ENCODE peak calls at places on chromosomes 16 and 17, in eight cellular contexts. G is transverse colon, O is psoas muscle, Q is spleen, H is testis, B is cardiac fibroblast, C is GM12865, N is hepatocyte. X is an unnamed sample.

GRCh38 chr16:50173318-50173717 is 20.2 kb downstream of the TENT4B start:
- DNase-seq in B (peak), Q (no peak), G (no peak), O (no peak), H (no peak), C (no peak), N (no peak), X (no peak)

GRCh38 chr17:74960739-74961342 is 11.7 kb downstream of the HID1 start:
- DNase-seq in Q (no peak), B (peak), H (no peak), N (peak), C (peak), G (peak), O (no peak), X (peak)

GRCh38 chr17:50047488-50048126 is 8.3 kb upstream of the ITGA3 start:
- DNase-seq in N (no peak), C (no peak), H (no peak), Q (no peak), G (no peak), B (peak), O (peak), X (no peak)

GRCh38 chr16:14119799-14120198 is 48.7 kb downstream of the MRTFB start:
- DNase-seq in B (no peak), C (no peak), G (no peak), O (no peak), N (no peak), Q (no peak), H (no peak), X (no peak)

GRCh38 chr17:4858880-4859260 is 25.7 kb downstream of the MINK1 start:
- DNase-seq in N (no peak), G (peak), C (no peak), Q (no peak), B (peak), H (no peak), O (peak), X (peak)

GRCh38 chr16:2092866-2093265 is 42.8 kb downstream of the PKD1 start:
- DNase-seq in O (no peak), G (no peak), B (no peak), C (no peak), Q (no peak), H (no peak), N (peak), X (no peak)

GRCh38 chr16:72736074-72736473 is 311.9 kb downstream of the ZFHX3 start:
- DNase-seq in N (no peak), H (no peak), Q (no peak), C (no peak), G (no peak), O (no peak), B (no peak), X (no peak)

GRCh38 chr16:68951991-68952877 is 108.9 kb downstream of the TANGO6 start:
- DNase-seq in H (no peak), N (no peak), B (peak), C (no peak), G (no peak), O (no peak), Q (no peak), X (peak)

GRCh38 chr17:80219013-80219776 is 938 bp downstream of the SGSH start:
- DNase-seq in G (peak), B (peak), O (peak), C (peak), N (peak), Q (peak), H (peak), X (peak)

GRCh38 chr16:72419638-72420037 is 247.7 kb upstream of the PMFBP1 start:
- DNase-seq in O (no peak), G (no peak), C (no peak), N (no peak), B (no peak), Q (no peak), H (no peak), X (no peak)

GRCh38 chr16:30934827-30935557 is 11.6 kb downstream of the FBXL19 start:
- DNase-seq in H (peak), N (peak), Q (no peak), G (peak), B (peak), C (peak), O (peak), X (peak)

GRCh38 chr16:83715217-83715920 is 92.4 kb upstream of the HSBP1 start:
- DNase-seq in B (no peak), G (no peak), C (no peak), N (no peak), Q (no peak), O (peak), H (no peak), X (peak)

GRCh38 chr17:80487511-80487910 is 11.1 kb upstream of the NPTX1 start:
- DNase-seq in C (no peak), Q (no peak), N (no peak), O (peak), B (no peak), H (no peak), G (no peak), X (no peak)

GRCh38 chr17:52147431-52147830 is 11.1 kb downstream of the CA10 start:
- DNase-seq in C (peak), B (no peak), O (no peak), G (no peak), N (no peak), Q (no peak), H (no peak), X (no peak)

GRCh38 chr17:20156196-20157077 is 147.3 kb downstream of the SPECC1 start:
- DNase-seq in G (peak), C (peak), N (peak), O (peak), B (peak), Q (peak), H (peak), X (peak)

GRCh38 chr17:3993493-3994220 is 29.4 kb upstream of the ATP2A3 start:
- DNase-seq in C (peak), H (no peak), B (no peak), O (peak), Q (no peak), G (no peak), N (no peak), X (peak)

GRCh38 chr17:2792541-2793169 is 3.6 kb upstream of the RAP1GAP2 start:
- DNase-seq in H (no peak), Q (peak), O (no peak), B (no peak), C (peak), N (no peak), G (no peak), X (no peak)

GRCh38 chr16:68144008-68144407 is 58.8 kb downstream of the NFATC3 start:
- DNase-seq in O (no peak), H (no peak), G (no peak), Q (no peak), N (no peak), C (no peak), B (no peak), X (no peak)

GRCh38 chr16:78198299-78198698 is 98.8 kb downstream of the WWOX start:
- DNase-seq in B (no peak), O (no peak), G (no peak), C (no peak), N (no peak), Q (no peak), H (no peak), X (no peak)

GRCh38 chr16:3664187-3664896 is 9.9 kb downstream of the DNASE1 start:
- DNase-seq in H (no peak), N (no peak), G (no peak), B (no peak), O (peak), C (peak), Q (no peak), X (no peak)

GRCh38 chr17:41894791-41895331 is 23.9 kb downstream of the ACLY start:
- DNase-seq in B (peak), C (no peak), H (no peak), N (no peak), O (peak), G (no peak), Q (no peak), X (peak)

GRCh38 chr16:86662740-86663139 is 84.4 kb downstream of the FOXL1 start:
- DNase-seq in C (no peak), H (no peak), G (no peak), Q (no peak), O (peak), N (no peak), B (no peak), X (no peak)

GRCh38 chr16:86665319-86665675 is 86.9 kb downstream of the FOXL1 start:
- DNase-seq in Q (no peak), O (no peak), H (no peak), B (peak), N (no peak), C (no peak), G (no peak), X (peak)

GRCh38 chr16:86665929-86666328 is 87.6 kb downstream of the FOXL1 start:
- DNase-seq in H (no peak), Q (no peak), O (no peak), C (no peak), G (no peak), N (no peak), B (no peak), X (no peak)

GRCh38 chr16:86663691-86664517 is 85.6 kb downstream of the FOXL1 start:
- DNase-seq in O (no peak), G (no peak), C (no peak), B (peak), N (no peak), Q (no peak), H (no peak), X (peak)

DNA sequence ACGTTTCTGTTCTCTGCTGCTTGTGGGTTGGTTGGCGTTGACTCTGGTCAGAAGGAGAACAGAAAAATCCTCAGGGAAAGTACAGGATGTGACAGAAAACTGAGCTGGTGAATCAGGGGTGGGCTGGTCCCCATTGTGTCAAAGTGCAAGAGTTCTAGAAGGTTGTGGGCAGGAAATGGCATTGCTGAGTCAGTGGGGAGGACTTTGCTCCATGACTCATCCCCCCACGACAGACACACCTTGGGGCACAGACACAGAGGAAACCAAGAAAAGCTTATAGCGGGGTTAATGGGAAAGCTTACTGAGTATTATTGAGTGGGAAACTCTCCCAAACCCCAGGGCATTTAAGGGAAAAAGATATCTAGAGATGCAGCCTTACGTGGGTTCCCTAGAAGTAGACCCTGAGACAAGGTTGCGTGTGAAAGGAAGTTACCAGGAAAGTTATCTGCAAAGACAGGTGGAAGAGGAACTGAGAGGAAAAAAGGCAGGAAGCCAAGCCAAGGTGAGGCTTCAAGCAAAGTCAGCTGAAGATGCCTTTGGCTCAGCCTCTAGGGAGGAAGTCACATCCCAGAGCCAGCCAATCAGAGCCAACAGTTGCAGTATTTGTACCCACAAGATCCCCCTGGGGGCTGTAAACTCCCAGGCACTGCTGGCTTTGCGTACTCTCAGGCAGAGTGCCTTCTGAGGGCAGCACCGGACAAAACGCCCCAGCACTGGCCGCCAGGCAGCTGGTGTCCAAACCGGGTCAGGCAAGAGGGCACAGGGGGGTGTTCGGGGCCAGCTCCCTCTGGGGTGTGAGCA is 86.4 kb downstream of the FOXL1 start:
- DNase-seq in C (peak), B (peak), Q (no peak), N (peak), H (no peak), G (peak), O (peak), X (peak)
- TF ChIP-seq CTCF in C (no peak), B (no peak), Q (no peak), N (no peak), H (no peak), G (no peak), O (no peak), X (no peak)

DNA sequence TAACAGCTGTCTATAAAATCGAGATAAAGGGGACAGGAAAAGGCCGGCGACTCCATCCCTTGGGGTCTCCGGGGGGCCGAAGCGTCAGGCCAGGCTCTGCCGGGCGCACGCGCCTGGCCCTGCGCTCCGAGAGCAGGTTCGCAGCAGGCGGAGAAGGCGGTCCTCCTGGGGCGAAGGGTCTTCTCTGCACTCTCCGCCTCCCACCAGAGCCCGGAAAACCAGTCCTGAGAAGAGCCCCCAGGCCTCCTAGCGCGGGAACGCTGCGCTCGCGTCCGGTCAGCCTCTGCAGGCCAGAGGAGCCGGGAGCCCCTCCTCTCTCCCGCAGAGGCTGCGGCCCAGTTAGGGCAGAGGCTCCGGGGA is 5.1 kb downstream of the FOXF1 start:
- DNase-seq in G (no peak), Q (no peak), H (no peak), O (peak), C (no peak), N (no peak), B (no peak), X (peak)
- H3K4me3 ChIP-seq in G (peak), Q (no peak), H (peak), O (no peak), C (no peak), N (peak), B (no peak), X (peak)

DNA sequence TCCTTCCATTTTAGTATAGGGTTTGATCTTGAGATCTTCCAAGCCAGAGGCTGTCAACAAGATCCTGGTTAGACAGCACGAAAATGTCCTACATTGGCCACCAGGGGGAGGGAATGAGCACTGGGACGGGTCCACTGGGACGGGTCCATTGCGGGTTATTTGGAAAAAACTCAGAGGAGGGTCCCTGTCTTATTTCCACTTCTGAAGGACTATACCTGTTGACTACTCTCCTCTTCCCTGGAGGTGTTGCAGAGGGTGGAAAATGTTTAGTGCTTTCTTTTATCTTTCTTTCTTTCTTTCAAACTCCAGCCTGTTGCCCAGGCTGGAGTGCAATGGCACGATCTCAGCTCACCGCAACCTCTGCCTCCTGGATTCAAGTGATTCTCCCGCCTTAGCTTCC is 2.5 kb downstream of the TTLL6 start:
- DNase-seq in H (peak), Q (no peak), B (peak), N (peak), C (peak), O (no peak), G (peak), X (peak)
- TF ChIP-seq CTCF in H (peak), Q (peak), B (peak), N (peak), C (peak), O (peak), G (peak), X (peak)

GRCh38 chr17:57044976-57045867 is 39.8 kb upstream of the AKAP1 start:
- DNase-seq in Q (no peak), G (no peak), C (no peak), H (no peak), O (peak), N (no peak), B (no peak), X (no peak)
- H3K4me3 ChIP-seq in Q (peak), G (peak), C (no peak), H (peak), O (peak), N (no peak), B (no peak), X (no peak)

GRCh38 chr16:77117687-77118086 is 73.3 kb upstream of the MON1B start:
- DNase-seq in N (peak), G (no peak), O (no peak), H (no peak), C (no peak), Q (no peak), B (no peak), X (no peak)
- TF ChIP-seq CTCF in N (no peak), G (no peak), O (no peak), H (no peak), C (no peak), Q (no peak), B (no peak), X (no peak)

DNA sequence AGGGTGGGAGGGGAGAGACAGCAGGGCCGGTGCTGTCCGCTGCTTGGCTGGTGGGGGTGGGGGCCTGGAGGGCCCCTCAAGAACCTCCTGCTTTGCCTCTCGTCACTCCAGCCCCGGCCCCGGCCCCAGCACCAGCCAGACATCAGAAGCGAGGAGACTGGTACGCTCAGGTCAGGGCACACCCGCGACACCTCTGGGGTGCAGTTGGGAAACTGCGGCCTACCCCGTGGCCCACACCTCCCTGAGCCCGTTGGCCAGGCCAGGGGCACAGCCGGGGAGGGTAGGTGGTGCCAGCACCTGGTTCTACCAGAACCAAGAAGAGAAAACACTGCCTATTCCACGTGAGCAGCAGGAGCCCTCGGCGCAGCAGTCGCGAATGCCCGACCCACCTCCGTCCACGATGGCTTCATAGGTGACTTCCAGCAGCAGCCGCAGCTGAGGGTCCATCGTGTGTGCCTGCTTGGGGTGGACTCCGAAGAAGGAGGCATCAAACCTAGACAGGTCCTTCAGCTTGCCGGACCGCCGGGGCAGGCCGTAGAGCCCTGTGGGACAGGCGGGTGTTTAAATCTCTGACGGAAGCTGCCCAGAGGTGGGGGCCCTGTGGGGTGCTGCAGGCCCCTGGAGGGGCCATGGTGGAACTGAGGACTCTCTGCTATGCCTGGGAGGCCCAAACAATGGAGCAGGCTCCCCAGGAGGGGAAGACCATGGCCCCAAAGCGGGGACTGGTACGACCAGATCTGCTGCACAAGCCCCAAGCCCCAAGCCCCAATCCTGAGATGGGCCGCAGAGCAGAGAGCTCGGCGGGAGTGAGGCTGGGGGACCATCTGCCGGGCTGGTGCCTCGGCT is 2.9 kb downstream of the FASN start:
- DNase-seq in N (no peak), O (peak), C (peak), G (no peak), B (no peak), H (no peak), Q (no peak), X (no peak)
- H3K4me3 ChIP-seq in N (no peak), O (peak), C (no peak), G (no peak), B (peak), H (no peak), Q (no peak), X (no peak)